ENCODE peak calls at places on chromosomes 11 and 22, in ten cellular contexts. R is stimulated activated naive CD8-positive, alpha-beta T cell treated with anti-CD3 and anti-CD28 coated beads, Interleukin-15, Interleukin-2, amounts not matched to agents 100 U/mL and 50 U/mL, for 24 hours; T is cerebellum; V is stimulated activated CD8-positive, alpha-beta memory T cell treated with anti-CD3 and anti-CD28 coated beads, Interleukin-2, amount 100 ng/mL, for 48 hours; F is posterior cingulate gyrus; Y is LoVo; S is stimulated activated CD4-positive, alpha-beta T cell treated with anti-CD3 and anti-CD28 coated beads, Interleukin-4, amount 100 ng/mL, for 4 hours; J is hippocampal formation; A is sciatic nerve; X is body of pancreas. D is an unnamed sample.

GRCh38 chr11:44927174-44927661 is 23.5 kb downstream of the TP53I11 start:
- DNase-seq in R (peak), T (peak), V (peak), F (peak), Y (peak), S (peak), J (peak), A (peak), X (peak), D (peak)

GRCh38 chr22:49971232-49972162 is 10.9 kb downstream of the PIM3 start:
- DNase-seq in R (peak), T (no peak), V (peak), F (peak), Y (peak), S (peak), J (peak), A (peak), X (peak), D (no peak)

GRCh38 chr11:122202161-122202950 is 86.3 kb upstream of the BLID start:
- DNase-seq in R (no peak), T (no peak), V (no peak), F (no peak), Y (peak), S (no peak), J (no peak), A (peak), X (peak), D (no peak)

GRCh38 chr11:116376547-116376946 is 396.2 kb downstream of the BUD13 start:
- DNase-seq in R (no peak), T (no peak), V (no peak), F (no peak), Y (no peak), S (no peak), J (no peak), A (no peak), X (no peak), D (no peak)

GRCh38 chr22:49997221-49997599 is 15.4 kb downstream of the IL17REL start:
- DNase-seq in R (no peak), T (no peak), V (no peak), F (no peak), Y (no peak), S (no peak), J (no peak), A (peak), X (no peak), D (no peak)

GRCh38 chr11:69108030-69108429 is 47.7 kb upstream of the SMIM38 start:
- DNase-seq in R (no peak), T (no peak), V (no peak), F (no peak), Y (no peak), S (no peak), J (no peak), A (no peak), X (no peak), D (no peak)

GRCh38 chr22:26615149-26615548 is 2.7 kb downstream of the CRYBB1 start:
- DNase-seq in R (no peak), T (no peak), V (no peak), F (no peak), Y (no peak), S (no peak), J (no peak), A (no peak), X (no peak), D (no peak)

GRCh38 chr11:115330693-115331482 is 173.3 kb downstream of the CADM1 start:
- DNase-seq in R (no peak), T (no peak), V (no peak), F (peak), Y (no peak), S (no peak), J (no peak), A (no peak), X (no peak), D (no peak)

GRCh38 chr11:68377389-68377795 is 65.0 kb downstream of the LRP5 start:
- DNase-seq in R (no peak), T (no peak), V (no peak), F (no peak), Y (no peak), S (no peak), J (no peak), A (no peak), X (no peak), D (no peak)

GRCh38 chr11:75339685-75340409 is 11.6 kb downstream of the ARRB1 start:
- DNase-seq in R (no peak), T (no peak), V (no peak), F (no peak), Y (no peak), S (no peak), J (no peak), A (no peak), X (no peak), D (no peak)

GRCh38 chr11:46200537-46201281 is 76.8 kb upstream of the CREB3L1 start:
- DNase-seq in R (no peak), T (no peak), V (no peak), F (no peak), Y (no peak), S (no peak), J (no peak), A (no peak), X (no peak), D (no peak)

GRCh38 chr22:29158546-29158945 is 47.1 kb upstream of the EMID1 start:
- DNase-seq in R (no peak), T (no peak), V (no peak), F (peak), Y (no peak), S (no peak), J (no peak), A (no peak), X (no peak), D (no peak)

GRCh38 chr11:81420668-81421550 is 1312.8 kb downstream of the FAM181B start:
- DNase-seq in R (no peak), T (no peak), V (no peak), F (no peak), Y (no peak), S (no peak), J (no peak), A (no peak), X (no peak), D (no peak)

GRCh38 chr11:35029979-35030378 is 109.0 kb upstream of the CD44 start:
- DNase-seq in R (no peak), T (no peak), V (no peak), F (no peak), Y (no peak), S (peak), J (no peak), A (no peak), X (no peak), D (no peak)

GRCh38 chr11:114832532-114833125 is 154.3 kb downstream of the NXPE2 start:
- DNase-seq in R (no peak), T (no peak), V (no peak), F (no peak), Y (no peak), S (no peak), J (no peak), A (no peak), X (no peak), D (no peak)

GRCh38 chr11:71211631-71212030 is 40.7 kb downstream of the SHANK2 start:
- DNase-seq in R (no peak), T (no peak), V (no peak), F (no peak), Y (no peak), S (no peak), J (no peak), A (no peak), X (no peak), D (no peak)

GRCh38 chr22:26139320-26139719 is 29.9 kb upstream of the SEZ6L start:
- DNase-seq in R (no peak), T (peak), V (no peak), F (peak), Y (no peak), S (no peak), J (peak), A (no peak), X (peak), D (peak)

GRCh38 chr11:11022126-11022730 is 164.4 kb upstream of the ZBED5 start:
- DNase-seq in R (no peak), T (peak), V (no peak), F (no peak), Y (peak), S (no peak), J (no peak), A (no peak), X (no peak), D (peak)

GRCh38 chr22:42699281-42699681 is 21.4 kb downstream of the A4GALT start:
- DNase-seq in R (no peak), T (no peak), V (no peak), F (no peak), Y (no peak), S (no peak), J (no peak), A (no peak), X (no peak), D (no peak)

GRCh38 chr22:31945478-31945815 is 1.1 kb downstream of the YWHAH start:
- DNase-seq in R (peak), T (no peak), V (no peak), F (no peak), Y (peak), S (no peak), J (no peak), A (no peak), X (no peak), D (no peak)

GRCh38 chr11:109993786-109994185 is 99.4 kb upstream of the ZC3H12C start:
- DNase-seq in R (no peak), T (no peak), V (no peak), F (no peak), Y (no peak), S (no peak), J (no peak), A (no peak), X (no peak), D (no peak)

GRCh38 chr11:14258177-14258935 is 100.6 kb downstream of the RRAS2 start:
- DNase-seq in R (no peak), T (no peak), V (no peak), F (no peak), Y (peak), S (no peak), J (no peak), A (no peak), X (no peak), D (no peak)

GRCh38 chr11:109956124-109956793 is 136.9 kb upstream of the ZC3H12C start:
- DNase-seq in R (no peak), T (no peak), V (no peak), F (no peak), Y (no peak), S (no peak), J (no peak), A (no peak), X (no peak), D (no peak)

GRCh38 chr11:122756417-122756816 is 81.9 kb upstream of the CRTAM start:
- DNase-seq in R (peak), T (no peak), V (no peak), F (no peak), Y (no peak), S (peak), J (peak), A (no peak), X (no peak), D (no peak)

GRCh38 chr22:20524004-20524481 is 16.6 kb downstream of the MED15 start:
- DNase-seq in R (peak), T (no peak), V (no peak), F (peak), Y (no peak), S (no peak), J (no peak), A (no peak), X (no peak), D (peak)

GRCh38 chr11:124611016-124611571 is at the start of gene PANX3:
- DNase-seq in R (no peak), T (no peak), V (no peak), F (no peak), Y (no peak), S (no peak), J (no peak), A (no peak), X (no peak), D (no peak)

GRCh38 chr11:63868399-63869064 is 29.6 kb downstream of the MARK2 start:
- DNase-seq in R (no peak), T (no peak), V (no peak), F (peak), Y (no peak), S (no peak), J (no peak), A (no peak), X (no peak), D (no peak)

GRCh38 chr11:111574373-111575230 is 27.6 kb upstream of the SIK2 start:
- DNase-seq in R (no peak), T (no peak), V (no peak), F (no peak), Y (no peak), S (no peak), J (no peak), A (no peak), X (no peak), D (no peak)

D was measured in NCI-H1694 treated with DMSO at 0.1 percent for 48 hours.